ENCODE peak calls at places on chromosomes 13 and 19, in nine cellular contexts. One of them, this sample, is unnamed.

GRCh38 chr19:51145926-51146493 is 3.9 kb downstream of the SIGLEC7 start:
- DNase-seq in astrocyte of the cerebellum: no peak
- DNase-seq in left ventricle myocardium inferior: no peak
- DNase-seq in bronchial epithelial cell: no peak
- DNase-seq in fibroblast of mammary gland: no peak
- DNase-seq in stomach: no peak
- DNase-seq in ascending aorta: no peak
- DNase-seq in retinal pigment epithelial cell: no peak
- DNase-seq in Peyer's patch: no peak
- DNase-seq in this sample: no peak

GRCh38 chr19:48635263-48635965 is 1.8 kb downstream of the DBP start:
- DNase-seq in astrocyte of the cerebellum: no peak
- DNase-seq in stomach: peak; percentile 75
- DNase-seq in left ventricle myocardium inferior: peak; percentile 77
- DNase-seq in ascending aorta: peak; percentile 83
- DNase-seq in retinal pigment epithelial cell: no peak
- DNase-seq in Peyer's patch: peak; percentile 83
- DNase-seq in fibroblast of mammary gland: no peak
- DNase-seq in bronchial epithelial cell: no peak
- DNase-seq in this sample: peak; percentile 63

GRCh38 chr13:105353654-105354053 is 1181.8 kb downstream of the EFNB2 start:
- DNase-seq in stomach: no peak
- DNase-seq in retinal pigment epithelial cell: no peak
- DNase-seq in ascending aorta: no peak
- DNase-seq in bronchial epithelial cell: no peak
- DNase-seq in Peyer's patch: no peak
- DNase-seq in astrocyte of the cerebellum: no peak
- DNase-seq in fibroblast of mammary gland: no peak
- DNase-seq in left ventricle myocardium inferior: no peak
- DNase-seq in this sample: no peak

GRCh38 chr19:48881741-48882657 is 9.8 kb downstream of the PPP1R15A start:
- DNase-seq in ascending aorta: no peak
- DNase-seq in stomach: no peak
- DNase-seq in left ventricle myocardium inferior: no peak
- DNase-seq in fibroblast of mammary gland: no peak
- DNase-seq in Peyer's patch: no peak
- DNase-seq in astrocyte of the cerebellum: no peak
- DNase-seq in bronchial epithelial cell: no peak
- DNase-seq in retinal pigment epithelial cell: no peak
- DNase-seq in this sample: peak; percentile 40

GRCh38 chr13:28494861-28495585 is at the start of gene FLT1:
- DNase-seq in ascending aorta: peak; percentile 66
- DNase-seq in astrocyte of the cerebellum: no peak
- DNase-seq in stomach: peak; percentile 27
- DNase-seq in fibroblast of mammary gland: no peak
- DNase-seq in bronchial epithelial cell: no peak
- DNase-seq in retinal pigment epithelial cell: no peak
- DNase-seq in Peyer's patch: no peak
- DNase-seq in left ventricle myocardium inferior: peak; percentile 77
- DNase-seq in this sample: peak; percentile 25

GRCh38 chr13:59531571-59532091 is 632.1 kb downstream of the DIAPH3 start:
- DNase-seq in left ventricle myocardium inferior: peak; percentile 85
- DNase-seq in ascending aorta: peak; percentile 82
- DNase-seq in astrocyte of the cerebellum: peak; percentile 89
- DNase-seq in bronchial epithelial cell: peak; percentile 65
- DNase-seq in stomach: peak; percentile 67
- DNase-seq in Peyer's patch: peak; percentile 73
- DNase-seq in fibroblast of mammary gland: peak; percentile 45
- DNase-seq in retinal pigment epithelial cell: peak; percentile 73
- DNase-seq in this sample: peak; percentile 80

GRCh38 chr13:74557870-74558269 is 423.7 kb upstream of the KLF12 start:
- DNase-seq in astrocyte of the cerebellum: no peak
- DNase-seq in bronchial epithelial cell: no peak
- DNase-seq in retinal pigment epithelial cell: no peak
- DNase-seq in left ventricle myocardium inferior: no peak
- DNase-seq in stomach: no peak
- DNase-seq in ascending aorta: no peak
- DNase-seq in fibroblast of mammary gland: no peak
- DNase-seq in Peyer's patch: no peak
- DNase-seq in this sample: no peak

GRCh38 chr19:43687660-43687997 is 17.7 kb upstream of the PLAUR start:
- DNase-seq in bronchial epithelial cell: no peak
- DNase-seq in left ventricle myocardium inferior: no peak
- DNase-seq in stomach: no peak
- DNase-seq in Peyer's patch: no peak
- DNase-seq in ascending aorta: no peak
- DNase-seq in astrocyte of the cerebellum: no peak
- DNase-seq in retinal pigment epithelial cell: no peak
- DNase-seq in fibroblast of mammary gland: no peak
- DNase-seq in this sample: no peak

GRCh38 chr19:18795540-18795939 is 4.4 kb upstream of the COMP start:
- DNase-seq in bronchial epithelial cell: peak; percentile 23
- DNase-seq in left ventricle myocardium inferior: no peak
- DNase-seq in astrocyte of the cerebellum: no peak
- DNase-seq in retinal pigment epithelial cell: no peak
- DNase-seq in stomach: no peak
- DNase-seq in fibroblast of mammary gland: no peak
- DNase-seq in ascending aorta: no peak
- DNase-seq in Peyer's patch: no peak
- DNase-seq in this sample: peak; percentile 58

GRCh38 chr19:23817519-23817918 is 58.8 kb upstream of the ZNF681 start:
- DNase-seq in stomach: peak; percentile 31
- DNase-seq in fibroblast of mammary gland: peak; percentile 17
- DNase-seq in left ventricle myocardium inferior: no peak
- DNase-seq in retinal pigment epithelial cell: no peak
- DNase-seq in Peyer's patch: peak; percentile 59
- DNase-seq in astrocyte of the cerebellum: no peak
- DNase-seq in bronchial epithelial cell: peak; percentile 25
- DNase-seq in ascending aorta: no peak
- DNase-seq in this sample: peak; percentile 51

GRCh38 chr13:85588359-85588758 is 210.9 kb downstream of the SLITRK6 start:
- DNase-seq in fibroblast of mammary gland: no peak
- DNase-seq in stomach: no peak
- DNase-seq in bronchial epithelial cell: no peak
- DNase-seq in ascending aorta: no peak
- DNase-seq in astrocyte of the cerebellum: no peak
- DNase-seq in retinal pigment epithelial cell: no peak
- DNase-seq in left ventricle myocardium inferior: no peak
- DNase-seq in Peyer's patch: no peak
- DNase-seq in this sample: no peak

GRCh38 chr13:46640843-46641242 is 87.9 kb downstream of the LRCH1 start:
- DNase-seq in fibroblast of mammary gland: peak; percentile 63
- DNase-seq in retinal pigment epithelial cell: no peak
- DNase-seq in Peyer's patch: no peak
- DNase-seq in ascending aorta: peak; percentile 71
- DNase-seq in stomach: no peak
- DNase-seq in bronchial epithelial cell: peak; percentile 75
- DNase-seq in astrocyte of the cerebellum: no peak
- DNase-seq in left ventricle myocardium inferior: no peak
- DNase-seq in this sample: peak; percentile 77

DNA sequence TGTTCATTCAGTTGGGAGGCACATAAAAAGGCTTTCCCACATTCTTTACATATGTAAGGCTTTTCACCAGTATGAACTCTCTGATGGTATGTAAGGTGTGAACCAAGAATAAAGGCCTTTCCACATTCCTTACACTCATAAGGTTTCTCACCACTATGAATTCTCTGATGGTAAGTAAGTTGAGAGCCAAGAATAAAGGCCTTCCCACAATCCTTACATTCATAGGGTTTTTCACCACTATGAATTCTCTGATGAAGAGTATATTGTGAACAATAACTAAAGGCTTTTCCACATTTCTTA is 29.3 kb downstream of the ZNF571 start:
- DNase-seq in retinal pigment epithelial cell: no peak
- DNase-seq in left ventricle myocardium inferior: no peak
- DNase-seq in Peyer's patch: no peak
- DNase-seq in ascending aorta: no peak
- DNase-seq in fibroblast of mammary gland: no peak
- DNase-seq in bronchial epithelial cell: no peak
- DNase-seq in astrocyte of the cerebellum: no peak
- DNase-seq in stomach: no peak
- DNase-seq in this sample: no peak
- H3K4me3 ChIP-seq in retinal pigment epithelial cell: no peak overlapping the region
- H3K4me3 ChIP-seq in left ventricle myocardium inferior: no peak overlapping the region
- H3K4me3 ChIP-seq in Peyer's patch: no peak overlapping the region
- H3K4me3 ChIP-seq in ascending aorta: no peak overlapping the region
- H3K4me3 ChIP-seq in fibroblast of mammary gland: no peak overlapping the region
- H3K4me3 ChIP-seq in bronchial epithelial cell: no peak overlapping the region
- H3K4me3 ChIP-seq in astrocyte of the cerebellum: no peak overlapping the region
- H3K4me3 ChIP-seq in stomach: no peak overlapping the region
- H3K4me3 ChIP-seq in this sample: no peak overlapping the region

GRCh38 chr13:107373551-107373950 is 805.6 kb upstream of the ARGLU1 start:
- DNase-seq in left ventricle myocardium inferior: no peak
- DNase-seq in fibroblast of mammary gland: peak; percentile 79
- DNase-seq in Peyer's patch: no peak
- DNase-seq in astrocyte of the cerebellum: peak; percentile 80
- DNase-seq in bronchial epithelial cell: peak; percentile 13
- DNase-seq in retinal pigment epithelial cell: peak; percentile 59
- DNase-seq in ascending aorta: no peak
- DNase-seq in stomach: no peak
- DNase-seq in this sample: peak; percentile 9
- TF ChIP-seq CTCF in left ventricle myocardium inferior: peak; percentile 47
- TF ChIP-seq CTCF in fibroblast of mammary gland: peak; percentile 61
- TF ChIP-seq CTCF in Peyer's patch: no peak
- TF ChIP-seq CTCF in astrocyte of the cerebellum: peak; percentile 76
- TF ChIP-seq CTCF in bronchial epithelial cell: peak; percentile 34
- TF ChIP-seq CTCF in retinal pigment epithelial cell: peak; percentile 71
- TF ChIP-seq CTCF in ascending aorta: peak; percentile 28
- TF ChIP-seq CTCF in stomach: peak; percentile 18
- TF ChIP-seq CTCF in this sample: peak; percentile 48

DNA sequence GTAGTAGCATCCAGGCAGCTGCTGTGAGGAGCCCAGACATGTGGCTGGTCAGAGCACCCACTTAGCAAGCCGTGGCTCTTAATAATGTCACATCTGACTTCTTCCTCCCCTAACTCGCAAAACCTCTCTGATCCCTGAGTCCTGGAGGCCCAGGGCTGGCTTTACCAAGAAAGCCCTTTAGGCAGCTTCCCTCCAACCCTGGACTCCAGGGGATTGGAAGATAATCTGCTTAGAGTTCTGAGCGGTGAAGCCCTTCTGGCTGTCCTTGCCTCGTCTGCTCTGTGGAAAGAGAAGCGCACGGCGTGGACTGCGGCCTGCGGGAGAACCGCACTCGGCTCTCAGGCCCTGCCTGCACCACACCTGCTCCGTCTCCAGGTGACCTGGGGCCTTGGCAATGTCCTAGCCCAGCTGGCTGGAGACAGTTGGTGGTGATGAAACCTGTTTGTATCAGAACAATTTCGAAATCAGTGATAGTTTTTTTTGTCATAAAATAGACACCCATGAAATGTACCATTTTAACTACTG is 64.5 kb upstream of the MCF2L start:
- DNase-seq in left ventricle myocardium inferior: no peak
- DNase-seq in stomach: no peak
- DNase-seq in retinal pigment epithelial cell: no peak
- DNase-seq in fibroblast of mammary gland: no peak
- DNase-seq in ascending aorta: no peak
- DNase-seq in astrocyte of the cerebellum: no peak
- DNase-seq in Peyer's patch: no peak
- DNase-seq in bronchial epithelial cell: no peak
- DNase-seq in this sample: no peak
- H3K4me3 ChIP-seq in left ventricle myocardium inferior: no peak overlapping the region
- H3K4me3 ChIP-seq in stomach: no peak overlapping the region
- H3K4me3 ChIP-seq in retinal pigment epithelial cell: no peak overlapping the region
- H3K4me3 ChIP-seq in fibroblast of mammary gland: no peak overlapping the region
- H3K4me3 ChIP-seq in ascending aorta: no peak overlapping the region
- H3K4me3 ChIP-seq in astrocyte of the cerebellum: no peak overlapping the region
- H3K4me3 ChIP-seq in Peyer's patch: no peak overlapping the region
- H3K4me3 ChIP-seq in bronchial epithelial cell: no peak overlapping the region
- H3K4me3 ChIP-seq in this sample: no peak overlapping the region

DNA sequence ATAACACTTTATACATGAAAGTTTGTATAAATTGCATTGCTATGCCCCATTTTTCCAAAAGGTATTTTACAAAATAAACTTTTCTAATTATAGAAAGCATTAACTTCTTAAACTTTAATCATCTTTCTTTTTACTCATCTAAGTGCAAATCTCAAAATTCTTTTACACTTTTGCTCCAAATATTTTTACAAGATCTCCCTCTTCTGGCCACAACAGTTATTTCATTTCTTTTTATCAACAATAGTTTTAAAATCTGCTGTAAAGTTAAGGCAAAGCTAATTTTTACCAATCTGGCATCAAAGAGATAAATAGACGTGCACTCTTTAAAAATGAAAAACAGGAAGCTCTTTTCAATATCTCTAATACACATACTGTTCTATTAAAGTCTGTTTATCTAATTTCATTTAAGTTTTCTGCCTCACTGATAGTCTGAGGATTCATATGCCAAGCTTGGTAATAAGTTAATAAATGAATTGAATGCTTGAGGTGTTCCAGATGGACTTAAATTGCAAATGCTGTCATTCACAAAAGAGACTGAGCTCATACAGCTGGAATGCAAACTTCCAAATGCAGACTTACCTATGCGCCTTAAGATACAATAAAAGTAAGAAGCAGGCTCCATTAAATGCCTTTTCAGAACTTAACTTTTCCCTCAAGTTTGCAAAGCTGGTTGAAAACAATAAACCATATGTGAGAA is 583.0 kb upstream of the ATXN8OS start:
- DNase-seq in bronchial epithelial cell: peak; percentile 0
- DNase-seq in left ventricle myocardium inferior: no peak
- DNase-seq in retinal pigment epithelial cell: no peak
- DNase-seq in astrocyte of the cerebellum: peak; percentile 1
- DNase-seq in ascending aorta: no peak
- DNase-seq in Peyer's patch: no peak
- DNase-seq in stomach: no peak
- DNase-seq in fibroblast of mammary gland: no peak
- DNase-seq in this sample: peak; percentile 4
- TF ChIP-seq CTCF in bronchial epithelial cell: no peak
- TF ChIP-seq CTCF in left ventricle myocardium inferior: peak; percentile 11
- TF ChIP-seq CTCF in retinal pigment epithelial cell: peak; percentile 31
- TF ChIP-seq CTCF in astrocyte of the cerebellum: no peak
- TF ChIP-seq CTCF in ascending aorta: no peak
- TF ChIP-seq CTCF in Peyer's patch: no peak
- TF ChIP-seq CTCF in stomach: no peak
- TF ChIP-seq CTCF in fibroblast of mammary gland: peak; percentile 10
- TF ChIP-seq CTCF in this sample: peak; percentile 3